ENCODE peak calls at places on chromosome 10, in four cellular contexts. One of them, this sample, is unnamed.

GRCh38 chr10:69359089-69360025 is 57.4 kb downstream of the TACR2 start:
- DNase-seq in posterior cingulate gyrus: no peak
- DNase-seq in hippocampal formation: no peak
- DNase-seq in central memory CD4-positive, alpha-beta T cell: peak; percentile 71
- DNase-seq in this sample: peak; percentile 65

GRCh38 chr10:133042816-133043215 is 44.9 kb upstream of the ADGRA1 start:
- DNase-seq in hippocampal formation: no peak
- DNase-seq in posterior cingulate gyrus: no peak
- DNase-seq in central memory CD4-positive, alpha-beta T cell: no peak
- DNase-seq in this sample: no peak

GRCh38 chr10:132670546-132670945 is 115.4 kb downstream of the NKX6-2 start:
- DNase-seq in hippocampal formation: no peak
- DNase-seq in posterior cingulate gyrus: peak; percentile 3
- DNase-seq in central memory CD4-positive, alpha-beta T cell: no peak
- DNase-seq in this sample: no peak

GRCh38 chr10:113268186-113268585 is 284.7 kb upstream of the HABP2 start:
- DNase-seq in posterior cingulate gyrus: no peak
- DNase-seq in hippocampal formation: no peak
- DNase-seq in central memory CD4-positive, alpha-beta T cell: no peak
- DNase-seq in this sample: no peak

GRCh38 chr10:34290412-34291082 is 524.5 kb downstream of the PARD3 start:
- DNase-seq in central memory CD4-positive, alpha-beta T cell: no peak
- DNase-seq in posterior cingulate gyrus: no peak
- DNase-seq in hippocampal formation: no peak
- DNase-seq in this sample: no peak

GRCh38 chr10:102542800-102543418 is 39.1 kb downstream of the SUFU start:
- DNase-seq in hippocampal formation: no peak
- DNase-seq in central memory CD4-positive, alpha-beta T cell: no peak
- DNase-seq in posterior cingulate gyrus: no peak
- DNase-seq in this sample: no peak

GRCh38 chr10:91759581-91759986 is 38.6 kb upstream of the TNKS2 start:
- DNase-seq in hippocampal formation: no peak
- DNase-seq in central memory CD4-positive, alpha-beta T cell: no peak
- DNase-seq in posterior cingulate gyrus: no peak
- DNase-seq in this sample: no peak

GRCh38 chr10:44064317-44064716 is 320.6 kb downstream of the CXCL12 start:
- DNase-seq in central memory CD4-positive, alpha-beta T cell: no peak
- DNase-seq in posterior cingulate gyrus: no peak
- DNase-seq in hippocampal formation: no peak
- DNase-seq in this sample: no peak

GRCh38 chr10:8305871-8306652 is 251.6 kb downstream of the GATA3 start:
- DNase-seq in hippocampal formation: no peak
- DNase-seq in posterior cingulate gyrus: no peak
- DNase-seq in central memory CD4-positive, alpha-beta T cell: no peak
- DNase-seq in this sample: no peak

GRCh38 chr10:71381611-71382010 is 15.1 kb upstream of the CDH23 start:
- DNase-seq in hippocampal formation: no peak
- DNase-seq in central memory CD4-positive, alpha-beta T cell: no peak
- DNase-seq in posterior cingulate gyrus: no peak
- DNase-seq in this sample: no peak

GRCh38 chr10:5888352-5888751 is 1.3 kb downstream of the ANKRD16 start:
- DNase-seq in hippocampal formation: no peak
- DNase-seq in posterior cingulate gyrus: no peak
- DNase-seq in central memory CD4-positive, alpha-beta T cell: no peak
- DNase-seq in this sample: no peak

GRCh38 chr10:13632407-13632806 is 45.6 kb downstream of the PRPF18 start:
- DNase-seq in central memory CD4-positive, alpha-beta T cell: no peak
- DNase-seq in hippocampal formation: no peak
- DNase-seq in posterior cingulate gyrus: no peak
- DNase-seq in this sample: no peak

GRCh38 chr10:127908106-127908957 is 1.4 kb downstream of the PTPRE start:
- DNase-seq in central memory CD4-positive, alpha-beta T cell: no peak
- DNase-seq in posterior cingulate gyrus: no peak
- DNase-seq in hippocampal formation: no peak
- DNase-seq in this sample: no peak

GRCh38 chr10:118314882-118315281 is 27.2 kb downstream of the FAM204A start:
- DNase-seq in hippocampal formation: no peak
- DNase-seq in central memory CD4-positive, alpha-beta T cell: no peak
- DNase-seq in posterior cingulate gyrus: no peak
- DNase-seq in this sample: no peak

GRCh38 chr10:104306897-104307296 is 31.4 kb downstream of the ITPRIP start:
- DNase-seq in central memory CD4-positive, alpha-beta T cell: no peak
- DNase-seq in hippocampal formation: no peak
- DNase-seq in posterior cingulate gyrus: no peak
- DNase-seq in this sample: no peak

GRCh38 chr10:104231784-104232612 is at the start of gene CFAP43:
- DNase-seq in central memory CD4-positive, alpha-beta T cell: peak; percentile 99
- DNase-seq in posterior cingulate gyrus: peak; percentile 98
- DNase-seq in hippocampal formation: peak; percentile 92
- DNase-seq in this sample: peak; percentile 99

GRCh38 chr10:37263304-37263703 is 137.9 kb downstream of the ANKRD30A start:
- DNase-seq in central memory CD4-positive, alpha-beta T cell: no peak
- DNase-seq in posterior cingulate gyrus: no peak
- DNase-seq in hippocampal formation: no peak
- DNase-seq in this sample: no peak